ENCODE peak calls at places on chromosomes 12 and 14, in eight cellular contexts. Q is stomach; D is esophagus squamous epithelium; P is astrocyte of the spinal cord; N is keratinocyte; W is HCT116; C is right lobe of liver; H is CD8-positive, alpha-beta memory T cell. F is an unnamed sample.

GRCh38 chr12:56753566-56753965 is 1.4 kb upstream of the PRIM1 start:
- DNase-seq in N (no peak), P (no peak), C (no peak), H (no peak), Q (no peak), W (no peak), D (no peak), F (no peak)

GRCh38 chr14:78202178-78202577 is 32.0 kb downstream of the NRXN3 start:
- DNase-seq in H (no peak), Q (no peak), C (no peak), D (no peak), P (no peak), N (no peak), W (no peak), F (no peak)

GRCh38 chr12:24079083-24079482 is 129.6 kb upstream of the SOX5 start:
- DNase-seq in N (no peak), C (no peak), H (no peak), Q (no peak), W (no peak), P (no peak), D (no peak), F (no peak)

GRCh38 chr12:49260165-49260564 is 4.7 kb upstream of the TUBA1C start:
- DNase-seq in N (no peak), D (no peak), H (no peak), C (no peak), Q (no peak), W (no peak), P (peak; percentile 60), F (peak; percentile 51)

GRCh38 chr12:91327136-91327535 is 144.5 kb upstream of the DCN start:
- DNase-seq in P (no peak), C (no peak), W (no peak), N (no peak), Q (no peak), D (no peak), H (no peak), F (no peak)

GRCh38 chr14:67999693-68000384 is 180.3 kb downstream of the RAD51B start:
- DNase-seq in H (no peak), C (no peak), N (peak; percentile 21), D (no peak), Q (no peak), W (peak; percentile 48), P (peak; percentile 81), F (peak; percentile 30)

GRCh38 chr12:123223241-123223668 is 9.7 kb downstream of the MPHOSPH9 start:
- DNase-seq in P (no peak), N (no peak), Q (no peak), C (no peak), D (no peak), H (peak; percentile 37), W (no peak), F (no peak)

GRCh38 chr12:46342562-46343033 is 30.0 kb downstream of the SLC38A2 start:
- DNase-seq in N (peak; percentile 23), C (no peak), P (peak; percentile 50), Q (peak; percentile 67), D (no peak), W (peak; percentile 56), H (peak; percentile 16), F (no peak)

DNA sequence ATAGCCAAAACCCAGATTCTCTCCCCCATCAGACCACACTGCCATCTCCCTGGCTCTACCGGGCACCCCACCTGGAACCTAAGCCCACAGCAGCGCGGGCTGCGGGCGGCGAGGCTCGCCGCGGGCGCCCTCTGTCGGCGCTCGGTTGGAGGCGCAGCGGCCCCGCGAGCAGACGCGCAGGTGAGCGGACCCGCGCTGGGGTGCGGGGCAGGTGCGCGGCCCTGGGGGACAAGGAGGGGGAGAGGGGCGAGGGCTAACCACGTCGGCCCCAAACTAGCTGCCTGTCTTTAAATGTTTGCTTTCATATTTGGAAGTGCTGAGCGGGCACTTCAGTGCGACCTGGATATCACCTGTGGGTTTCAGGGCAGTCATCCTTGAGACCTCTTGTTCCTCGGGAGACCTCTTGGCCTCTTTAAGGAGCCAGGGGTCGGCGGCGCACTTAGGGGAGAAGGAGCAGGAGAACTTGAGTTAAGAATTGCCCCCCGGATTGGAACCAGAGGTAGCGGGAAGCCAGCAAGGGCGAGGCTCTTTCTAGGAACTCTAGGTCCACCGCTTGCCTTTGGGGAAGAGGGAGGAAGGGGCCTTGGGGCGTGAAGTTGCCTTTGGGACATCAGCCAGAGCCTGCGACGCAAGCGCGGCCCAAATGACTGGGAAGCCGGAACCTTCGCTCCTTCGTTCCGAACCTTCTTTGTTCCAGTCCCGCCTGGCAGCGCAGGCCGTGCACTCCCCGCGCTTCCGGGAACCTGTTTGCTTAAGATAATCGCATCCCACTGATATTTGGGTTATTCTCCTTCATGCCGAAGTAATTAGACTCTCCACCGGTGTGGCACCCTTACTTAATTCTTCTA is 78.7 kb downstream of the NEDD1 start:
- DNase-seq in N (no peak), Q (peak; percentile 35), C (peak; percentile 36), P (no peak), W (peak; percentile 6), H (peak; percentile 9), D (no peak), F (no peak)
- H3K4me3 ChIP-seq in N (peak overlapping the region; percentile 26), Q (peak overlapping the region; percentile 63), C (peak overlapping the region; percentile 16), P (peak overlapping the region; percentile 43), W (no peak overlapping the region), H (peak overlapping the region; percentile 44), D (peak overlapping the region; percentile 20), F (peak overlapping the region; percentile 37)

GRCh38 chr14:61698216-61698980 is 3.1 kb downstream of the HIF1A start:
- DNase-seq in W (no peak), C (no peak), P (peak; percentile 35), H (no peak), N (no peak), D (no peak), Q (no peak), F (no peak)
- H3K4me3 ChIP-seq in W (no peak overlapping the region), C (no peak overlapping the region), P (peak overlapping the region; percentile 96), H (peak overlapping the region; percentile 82), N (peak overlapping the region; percentile 100), D (peak overlapping the region; percentile 93), Q (peak overlapping the region; percentile 83), F (peak overlapping the region; percentile 89)

GRCh38 chr14:93079321-93079720 is 36.4 kb downstream of the ITPK1 start:
- DNase-seq in W (no peak), H (no peak), C (no peak), Q (no peak), P (no peak), N (no peak), D (no peak), F (no peak)
- H3K4me3 ChIP-seq in W (no peak overlapping the region), H (no peak overlapping the region), C (no peak overlapping the region), Q (no peak overlapping the region), P (no peak overlapping the region), N (no peak overlapping the region), D (no peak overlapping the region), F (no peak overlapping the region)

DNA sequence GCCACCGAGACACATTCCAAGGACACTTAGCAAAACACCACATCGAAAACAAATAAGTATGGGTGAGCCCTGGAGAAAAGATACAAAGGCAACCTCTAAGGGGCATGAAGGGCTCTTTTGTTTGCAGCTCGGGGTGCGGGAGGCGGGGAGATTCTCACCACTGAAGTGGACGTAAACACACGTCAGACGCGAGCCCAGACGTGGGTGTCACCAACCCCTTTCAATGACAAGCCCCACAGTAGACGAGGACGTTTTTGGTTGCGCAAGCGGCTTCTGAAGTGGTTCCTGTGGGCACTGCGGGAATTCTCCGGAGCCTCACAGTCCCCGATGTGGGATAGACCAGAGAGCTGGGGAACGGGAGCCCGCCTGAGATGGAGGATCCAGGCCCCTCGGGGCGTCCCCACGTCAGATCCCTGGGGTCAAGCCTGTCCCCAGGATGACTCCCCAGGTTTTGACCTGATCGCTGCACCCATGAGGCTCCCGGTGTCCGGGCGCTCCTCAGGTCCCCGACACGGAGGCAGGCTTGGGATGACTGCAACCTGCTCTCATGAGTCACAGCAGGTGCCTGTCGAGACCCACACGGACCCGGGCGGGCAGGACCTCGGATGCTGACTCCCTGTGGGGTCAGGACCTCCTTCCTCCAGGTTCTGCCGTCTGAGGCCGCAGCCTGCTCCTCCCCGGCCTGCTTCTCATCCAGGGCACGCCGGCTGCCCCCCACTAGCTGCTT is 20.3 kb upstream of the ADGRD1 start:
- DNase-seq in Q (no peak), P (no peak), C (no peak), H (no peak), D (no peak), W (no peak), N (no peak), F (no peak)
- H3K4me3 ChIP-seq in Q (no peak overlapping the region), P (no peak overlapping the region), C (no peak overlapping the region), H (no peak overlapping the region), D (no peak overlapping the region), W (no peak overlapping the region), N (no peak overlapping the region), F (no peak overlapping the region)

GRCh38 chr12:42469355-42470006 is 120.1 kb downstream of the PRICKLE1 start:
- DNase-seq in N (no peak), P (no peak), Q (no peak), H (no peak), W (no peak), D (no peak), C (no peak), F (no peak)
- H3K4me3 ChIP-seq in N (no peak overlapping the region), P (no peak overlapping the region), Q (no peak overlapping the region), H (no peak overlapping the region), W (no peak overlapping the region), D (no peak overlapping the region), C (no peak overlapping the region), F (no peak overlapping the region)

GRCh38 chr14:22713631-22713950 is 52.9 kb upstream of the OXA1L start:
- DNase-seq in Q (no peak), C (no peak), W (no peak), D (no peak), H (no peak), P (no peak), N (no peak), F (no peak)
- H3K4me3 ChIP-seq in Q (peak overlapping the region; percentile 45), C (no peak overlapping the region), W (peak overlapping the region; percentile 27), D (no peak overlapping the region), H (peak overlapping the region; percentile 39), P (no peak overlapping the region), N (no peak overlapping the region), F (peak overlapping the region; percentile 21)

GRCh38 chr12:99911967-99912366 is 72.8 kb downstream of the ANKS1B start:
- DNase-seq in N (no peak), W (no peak), D (no peak), C (no peak), P (no peak), H (no peak), Q (no peak), F (no peak)
- H3K4me3 ChIP-seq in N (no peak overlapping the region), W (no peak overlapping the region), D (no peak overlapping the region), C (no peak overlapping the region), P (no peak overlapping the region), H (no peak overlapping the region), Q (no peak overlapping the region), F (no peak overlapping the region)

GRCh38 chr14:102353126-102353619 is 9.5 kb downstream of the CINP start:
- DNase-seq in Q (peak; percentile 29), D (no peak), N (no peak), P (no peak), H (no peak), C (no peak), W (no peak), F (no peak)
- H3K4me3 ChIP-seq in Q (no peak overlapping the region), D (no peak overlapping the region), N (no peak overlapping the region), P (no peak overlapping the region), H (no peak overlapping the region), C (no peak overlapping the region), W (no peak overlapping the region), F (no peak overlapping the region)